ENCODE peak calls at places on chromosomes 6 and 20, in four cellular contexts. M is GM12878, S is HepG2, I is SK-N-SH. R is an unnamed sample.
A peak's percentile ranks its signal among the peaks of the same experiment; 100 is the strongest.

GRCh38 chr20:63811491-63811875 is 19.6 kb downstream of the ZBTB46 start:
- DNase-seq in M (no peak), S (no peak), I (no peak), R (no peak)

GRCh38 chr20:15927893-15928650 is 645.2 kb downstream of the KIF16B start:
- DNase-seq in M (no peak), S (no peak), I (no peak), R (no peak)

GRCh38 chr6:38283734-38284362 is 355.9 kb downstream of the BTBD9 start:
- DNase-seq in M (no peak), S (no peak), I (no peak), R (no peak)

GRCh38 chr6:11810039-11810541 is 31.5 kb upstream of the ADTRP start:
- DNase-seq in M (no peak), S (no peak), I (no peak), R (peak; percentile 50)

GRCh38 chr6:163459007-163459406 is 44.5 kb downstream of the QKI start:
- DNase-seq in M (no peak), S (no peak), I (no peak), R (no peak)

GRCh38 chr6:118280210-118280609 is 267.9 kb upstream of the PLN start:
- DNase-seq in M (peak; percentile 45), S (no peak), I (no peak), R (no peak)

GRCh38 chr20:62496525-62497218 is 20.9 kb upstream of the GATA5 start:
- DNase-seq in M (no peak), S (no peak), I (peak; percentile 90), R (no peak)

GRCh38 chr6:43264599-43264998 is 21.3 kb downstream of the TTBK1 start:
- DNase-seq in M (no peak), S (no peak), I (no peak), R (no peak)

GRCh38 chr6:155108070-155108815 is 113.1 kb downstream of the TIAM2 start:
- DNase-seq in M (no peak), S (no peak), I (no peak), R (no peak)

GRCh38 chr20:7362601-7363000 is 577.7 kb downstream of the HAO1 start:
- DNase-seq in M (no peak), S (no peak), I (no peak), R (no peak)

GRCh38 chr6:129679758-129680157 is 30.2 kb downstream of the ARHGAP18 start:
- DNase-seq in M (no peak), S (no peak), I (no peak), R (no peak)

GRCh38 chr20:54062812-54063280 is 7.5 kb downstream of the BCAS1 start:
- DNase-seq in M (peak; percentile 82), S (peak; percentile 70), I (peak; percentile 66), R (peak; percentile 76)

DNA sequence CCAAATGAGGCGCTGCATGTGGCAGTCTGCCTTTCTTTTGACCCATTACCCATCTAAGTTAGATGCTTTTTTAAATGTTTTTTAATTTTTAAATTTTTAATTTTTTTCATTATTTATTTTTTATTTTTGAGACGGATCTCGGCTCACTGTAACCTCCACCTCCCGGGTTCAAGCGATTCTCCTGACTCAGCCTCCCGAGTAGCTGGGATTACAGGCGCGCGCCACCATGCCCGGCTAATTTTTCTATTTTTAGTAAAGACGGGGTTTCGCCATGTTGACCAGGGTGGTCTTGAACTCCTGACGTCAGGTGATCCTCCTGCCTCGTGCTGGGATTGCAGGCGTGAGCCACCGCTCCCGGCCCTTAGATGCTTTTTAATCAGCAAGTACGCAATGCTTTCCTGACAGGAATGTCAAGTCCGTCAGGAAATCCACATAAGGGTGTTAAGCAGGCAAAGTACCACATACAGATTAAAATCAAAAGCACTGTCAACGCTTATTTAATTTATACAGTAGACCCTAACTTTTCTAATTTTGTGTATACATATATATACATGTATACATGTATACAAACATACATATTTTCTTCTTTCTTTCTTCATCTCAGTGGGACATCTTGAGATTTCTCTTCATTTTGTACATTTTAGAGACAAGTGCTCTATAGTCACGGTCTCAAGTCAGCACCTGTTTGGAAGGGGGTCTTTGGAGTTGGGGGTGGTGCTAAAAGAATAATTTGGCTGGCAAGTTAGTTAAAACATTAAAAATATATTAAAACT is 1.0 kb upstream of the GSTA4 start:
- DNase-seq in M (peak; percentile 51), S (peak; percentile 76), I (peak; percentile 20), R (peak; percentile 13)
- TF ChIP-seq PBX3 in M (no peak), S (no peak), I (no peak), R (no peak)

GRCh38 chr6:71034578-71034977 is 77.7 kb upstream of the B3GAT2 start:
- DNase-seq in M (no peak), S (no peak), I (no peak), R (no peak)
- TF ChIP-seq PBX3 in M (no peak), S (no peak), I (no peak), R (no peak)

GRCh38 chr6:125979101-125979500 is 7.2 kb upstream of the TRMT11 start:
- DNase-seq in M (no peak), S (no peak), I (no peak), R (no peak)

GRCh38 chr6:125970760-125971159 is 14.2 kb downstream of the HINT3 start:
- DNase-seq in M (no peak), S (no peak), I (no peak), R (no peak)

GRCh38 chr6:125968493-125968892 is 11.9 kb downstream of the HINT3 start:
- DNase-seq in M (no peak), S (no peak), I (no peak), R (no peak)

DNA sequence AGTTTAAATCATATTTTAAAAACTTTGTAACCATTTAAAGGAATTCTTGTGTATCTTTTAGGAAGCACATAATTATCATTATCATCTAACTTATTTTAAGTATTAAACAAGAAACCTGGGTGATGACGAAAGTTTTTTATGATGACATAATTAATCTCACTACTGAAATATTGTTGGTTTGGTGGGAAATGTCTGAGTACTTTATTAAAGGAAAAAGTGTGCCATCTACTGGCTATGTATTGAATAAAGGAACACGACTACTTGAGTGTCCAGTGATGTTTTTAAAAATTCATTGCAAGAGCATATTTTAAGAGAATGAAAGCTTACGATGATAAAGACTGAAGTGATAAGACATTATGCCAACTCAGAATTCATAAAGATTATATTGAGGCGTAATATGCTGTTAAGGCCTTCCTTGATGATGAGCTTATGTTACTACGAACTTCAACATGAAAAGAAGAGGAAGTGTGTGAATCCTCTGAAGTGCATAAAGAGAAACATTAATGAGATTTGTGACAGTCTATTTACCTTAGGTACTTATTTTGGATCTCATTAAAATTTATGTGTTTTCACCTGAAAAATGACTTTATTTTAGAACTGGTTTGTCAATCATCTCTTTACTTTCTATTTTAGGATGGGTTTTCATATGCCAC is 12.0 kb upstream of the TRMT11 start:
- DNase-seq in M (no peak), S (peak; percentile 56), I (peak; percentile 34), R (peak; percentile 52)
- TF ChIP-seq PBX3 in M (no peak), S (no peak), I (no peak), R (no peak)

DNA sequence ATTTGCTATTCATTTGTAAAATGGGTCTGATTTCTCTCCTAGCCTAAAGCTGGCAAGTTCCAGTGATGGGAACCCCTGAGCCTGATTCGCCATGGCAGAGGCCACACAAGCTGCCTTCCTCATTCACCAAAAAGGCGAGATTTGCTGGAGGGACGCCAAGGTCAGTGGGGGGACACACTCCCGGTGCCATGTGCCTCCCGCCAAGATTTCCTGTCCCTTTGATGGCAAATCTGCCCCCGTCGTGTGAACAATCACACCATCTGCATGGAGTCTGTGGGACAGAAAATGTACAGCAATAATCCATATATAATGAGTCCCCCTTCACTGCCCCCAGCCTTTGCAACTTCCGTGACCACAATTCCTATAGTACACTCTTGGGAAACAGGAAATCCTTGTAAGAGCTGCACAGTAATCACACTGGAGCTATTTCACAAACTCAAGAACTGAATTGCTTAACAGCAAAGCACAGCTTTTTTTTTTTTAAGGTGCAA is 15.7 kb upstream of the IGF2R start:
- DNase-seq in M (no peak), S (no peak), I (no peak), R (no peak)
- TF ChIP-seq PBX3 in M (no peak), S (no peak), I (no peak), R (no peak)

GRCh38 chr20:21390768-21391167 is 6.6 kb downstream of the NKX2-4 start:
- DNase-seq in M (no peak), S (no peak), I (no peak), R (no peak)
- TF ChIP-seq PBX3 in M (no peak), S (no peak), I (no peak), R (no peak)

R was measured in A549.